ENCODE peak calls at places on chromosomes 16 and 17, in six cellular contexts. One of them, this sample, is unnamed.

GRCh38 chr16:46808997-46809396 is 22.0 kb downstream of the C16orf87 start:
- DNase-seq in heart right ventricle: no peak
- DNase-seq in AG10803: no peak
- DNase-seq in ovary: no peak
- DNase-seq in GM12865: peak; percentile 46
- DNase-seq in neural progenitor cell: no peak
- DNase-seq in this sample: no peak

GRCh38 chr16:89119661-89120141 is 26.0 kb downstream of the ACSF3 start:
- DNase-seq in heart right ventricle: no peak
- DNase-seq in AG10803: no peak
- DNase-seq in ovary: peak; percentile 31
- DNase-seq in GM12865: no peak
- DNase-seq in neural progenitor cell: no peak
- DNase-seq in this sample: no peak

GRCh38 chr17:7476474-7476873 is 3.0 kb downstream of the ZBTB4 start:
- DNase-seq in heart right ventricle: no peak
- DNase-seq in AG10803: peak; percentile 39
- DNase-seq in ovary: no peak
- DNase-seq in GM12865: no peak
- DNase-seq in neural progenitor cell: no peak
- DNase-seq in this sample: no peak

GRCh38 chr17:13952252-13952721 is 117.0 kb upstream of the COX10 start:
- DNase-seq in heart right ventricle: no peak
- DNase-seq in AG10803: no peak
- DNase-seq in ovary: no peak
- DNase-seq in GM12865: no peak
- DNase-seq in neural progenitor cell: no peak
- DNase-seq in this sample: no peak

GRCh38 chr17:29698019-29698777 is 75.5 kb upstream of the CORO6 start:
- DNase-seq in heart right ventricle: no peak
- DNase-seq in AG10803: no peak
- DNase-seq in ovary: no peak
- DNase-seq in GM12865: no peak
- DNase-seq in neural progenitor cell: no peak
- DNase-seq in this sample: no peak

GRCh38 chr16:69620564-69620963 is 54.8 kb downstream of the NFAT5 start:
- DNase-seq in heart right ventricle: no peak
- DNase-seq in AG10803: peak; percentile 45
- DNase-seq in ovary: no peak
- DNase-seq in GM12865: no peak
- DNase-seq in neural progenitor cell: no peak
- DNase-seq in this sample: no peak

GRCh38 chr16:67441907-67442306 is 11.0 kb downstream of the HSD11B2 start:
- DNase-seq in heart right ventricle: peak; percentile 53
- DNase-seq in AG10803: no peak
- DNase-seq in ovary: no peak
- DNase-seq in GM12865: no peak
- DNase-seq in neural progenitor cell: no peak
- DNase-seq in this sample: no peak

GRCh38 chr16:87778476-87778829 is 12.7 kb upstream of the KLHDC4 start:
- DNase-seq in heart right ventricle: no peak
- DNase-seq in AG10803: no peak
- DNase-seq in ovary: no peak
- DNase-seq in GM12865: peak; percentile 18
- DNase-seq in neural progenitor cell: no peak
- DNase-seq in this sample: no peak

GRCh38 chr17:8222380-8222629 is 11.9 kb upstream of the AURKB start:
- DNase-seq in heart right ventricle: no peak
- DNase-seq in AG10803: no peak
- DNase-seq in ovary: no peak
- DNase-seq in GM12865: peak; percentile 90
- DNase-seq in neural progenitor cell: peak; percentile 86
- DNase-seq in this sample: no peak

GRCh38 chr17:30113213-30113612 is 3.4 kb upstream of the NSRP1 start:
- DNase-seq in heart right ventricle: no peak
- DNase-seq in AG10803: no peak
- DNase-seq in ovary: no peak
- DNase-seq in GM12865: peak; percentile 72
- DNase-seq in neural progenitor cell: no peak
- DNase-seq in this sample: no peak

GRCh38 chr17:79468183-79468944 is 142.5 kb downstream of the RBFOX3 start:
- DNase-seq in heart right ventricle: no peak
- DNase-seq in AG10803: no peak
- DNase-seq in ovary: no peak
- DNase-seq in GM12865: no peak
- DNase-seq in neural progenitor cell: no peak
- DNase-seq in this sample: no peak

GRCh38 chr16:76857402-76857801 is 333.6 kb upstream of the MON1B start:
- DNase-seq in heart right ventricle: no peak
- DNase-seq in AG10803: no peak
- DNase-seq in ovary: no peak
- DNase-seq in GM12865: peak; percentile 2
- DNase-seq in neural progenitor cell: no peak
- DNase-seq in this sample: no peak

GRCh38 chr16:65122724-65122973 is 786 bp upstream of the CDH11 start:
- DNase-seq in heart right ventricle: no peak
- DNase-seq in AG10803: no peak
- DNase-seq in ovary: no peak
- DNase-seq in GM12865: no peak
- DNase-seq in neural progenitor cell: no peak
- DNase-seq in this sample: no peak

GRCh38 chr17:46085522-46085921 is 86.5 kb downstream of the STH start:
- DNase-seq in heart right ventricle: no peak
- DNase-seq in AG10803: no peak
- DNase-seq in ovary: no peak
- DNase-seq in GM12865: no peak
- DNase-seq in neural progenitor cell: no peak
- DNase-seq in this sample: no peak

GRCh38 chr16:16763449-16763848 is 384.5 kb downstream of the NPIPA7 start:
- DNase-seq in heart right ventricle: no peak
- DNase-seq in AG10803: no peak
- DNase-seq in ovary: no peak
- DNase-seq in GM12865: no peak
- DNase-seq in neural progenitor cell: no peak
- DNase-seq in this sample: no peak

GRCh38 chr16:50532576-50532975 is 15.6 kb upstream of the NKD1 start:
- DNase-seq in heart right ventricle: no peak
- DNase-seq in AG10803: no peak
- DNase-seq in ovary: no peak
- DNase-seq in GM12865: no peak
- DNase-seq in neural progenitor cell: no peak
- DNase-seq in this sample: no peak

GRCh38 chr16:66375451-66375850 is 9.0 kb downstream of the CDH5 start:
- DNase-seq in heart right ventricle: no peak
- DNase-seq in AG10803: no peak
- DNase-seq in ovary: no peak
- DNase-seq in GM12865: no peak
- DNase-seq in neural progenitor cell: no peak
- DNase-seq in this sample: no peak

GRCh38 chr17:76948301-76948700 is 80.1 kb downstream of the MGAT5B start:
- DNase-seq in heart right ventricle: no peak
- DNase-seq in AG10803: no peak
- DNase-seq in ovary: no peak
- DNase-seq in GM12865: no peak
- DNase-seq in neural progenitor cell: no peak
- DNase-seq in this sample: no peak

GRCh38 chr16:321532-321931 is 31.0 kb downstream of the AXIN1 start:
- DNase-seq in heart right ventricle: no peak
- DNase-seq in AG10803: no peak
- DNase-seq in ovary: no peak
- DNase-seq in GM12865: no peak
- DNase-seq in neural progenitor cell: no peak
- DNase-seq in this sample: no peak

GRCh38 chr16:320206-320605 is 32.3 kb downstream of the AXIN1 start:
- DNase-seq in heart right ventricle: no peak
- DNase-seq in AG10803: no peak
- DNase-seq in ovary: no peak
- DNase-seq in GM12865: no peak
- DNase-seq in neural progenitor cell: no peak
- DNase-seq in this sample: no peak

GRCh38 chr16:317583-317982 is 34.6 kb downstream of the PDIA2 start:
- DNase-seq in heart right ventricle: no peak
- DNase-seq in AG10803: no peak
- DNase-seq in ovary: no peak
- DNase-seq in GM12865: no peak
- DNase-seq in neural progenitor cell: no peak
- DNase-seq in this sample: no peak

GRCh38 chr16:316741-317464 is 33.9 kb downstream of the PDIA2 start:
- DNase-seq in heart right ventricle: no peak
- DNase-seq in AG10803: no peak
- DNase-seq in ovary: no peak
- DNase-seq in GM12865: no peak
- DNase-seq in neural progenitor cell: no peak
- DNase-seq in this sample: no peak

GRCh38 chr16:318628-319027 is 33.9 kb downstream of the AXIN1 start:
- DNase-seq in heart right ventricle: no peak
- DNase-seq in AG10803: no peak
- DNase-seq in ovary: no peak
- DNase-seq in GM12865: no peak
- DNase-seq in neural progenitor cell: peak; percentile 75
- DNase-seq in this sample: no peak
- TF ChIP-seq CTCF in heart right ventricle: no peak
- TF ChIP-seq CTCF in AG10803: no peak
- TF ChIP-seq CTCF in ovary: no peak
- TF ChIP-seq CTCF in GM12865: no peak
- TF ChIP-seq CTCF in neural progenitor cell: peak; percentile 48
- TF ChIP-seq CTCF in this sample: no peak

GRCh38 chr17:40559016-40559853 is 6.0 kb downstream of the CCR7 start:
- DNase-seq in heart right ventricle: no peak
- DNase-seq in AG10803: no peak
- DNase-seq in ovary: peak; percentile 82
- DNase-seq in GM12865: peak; percentile 5
- DNase-seq in neural progenitor cell: no peak
- DNase-seq in this sample: peak; percentile 12

GRCh38 chr17:40561294-40561870 is 3.9 kb downstream of the CCR7 start:
- DNase-seq in heart right ventricle: no peak
- DNase-seq in AG10803: no peak
- DNase-seq in ovary: no peak
- DNase-seq in GM12865: peak; percentile 94
- DNase-seq in neural progenitor cell: no peak
- DNase-seq in this sample: peak; percentile 17

GRCh38 chr17:40559954-40560591 is 5.2 kb downstream of the CCR7 start:
- DNase-seq in heart right ventricle: peak; percentile 89
- DNase-seq in AG10803: peak; percentile 93
- DNase-seq in ovary: peak; percentile 96
- DNase-seq in GM12865: peak; percentile 87
- DNase-seq in neural progenitor cell: peak; percentile 91
- DNase-seq in this sample: peak; percentile 71

GRCh38 chr17:40561871-40562611 is 3.2 kb downstream of the CCR7 start:
- DNase-seq in heart right ventricle: no peak
- DNase-seq in AG10803: no peak
- DNase-seq in ovary: no peak
- DNase-seq in GM12865: peak; percentile 92
- DNase-seq in neural progenitor cell: no peak
- DNase-seq in this sample: peak; percentile 33

DNA sequence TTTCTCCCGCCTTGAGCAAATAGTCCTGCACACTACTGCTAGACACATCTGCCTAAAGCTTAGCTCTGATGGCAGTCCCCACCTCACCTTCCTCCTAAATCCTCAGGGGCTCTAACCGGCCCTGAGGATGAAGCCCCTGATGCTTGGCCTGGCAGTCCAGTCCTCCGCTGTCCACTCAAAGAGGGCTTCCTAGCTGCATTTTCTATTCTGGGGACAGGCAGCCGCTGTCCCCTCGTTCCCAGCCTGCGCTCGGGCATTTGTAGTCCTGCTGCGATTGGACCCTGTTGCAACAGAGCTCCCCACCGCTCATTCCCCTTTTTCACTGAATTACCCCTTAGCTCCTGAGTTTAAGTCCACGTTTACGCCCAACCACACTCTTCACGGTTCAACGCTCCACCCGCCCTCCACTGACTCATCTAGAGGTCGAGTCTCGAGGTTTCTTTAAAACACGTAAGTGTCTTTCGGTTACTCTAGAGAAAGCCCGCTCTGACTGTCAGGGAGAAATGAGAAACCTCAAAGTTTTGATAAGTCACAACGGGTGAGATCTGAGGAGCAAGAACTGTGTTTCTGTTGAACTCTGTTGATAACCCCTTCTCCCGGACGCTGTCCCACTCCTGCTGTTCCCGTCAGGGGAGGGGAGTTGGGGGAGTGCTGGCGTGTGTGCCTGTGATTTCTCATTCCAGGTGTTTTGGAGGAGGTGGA is 4.5 kb downstream of the CCR7 start:
- DNase-seq in heart right ventricle: no peak
- DNase-seq in AG10803: peak; percentile 41
- DNase-seq in ovary: peak; percentile 45
- DNase-seq in GM12865: peak; percentile 97
- DNase-seq in neural progenitor cell: no peak
- DNase-seq in this sample: peak; percentile 76
- TF ChIP-seq CTCF in heart right ventricle: no peak
- TF ChIP-seq CTCF in AG10803: no peak
- TF ChIP-seq CTCF in ovary: no peak
- TF ChIP-seq CTCF in GM12865: no peak
- TF ChIP-seq CTCF in neural progenitor cell: no peak
- TF ChIP-seq CTCF in this sample: no peak

DNA sequence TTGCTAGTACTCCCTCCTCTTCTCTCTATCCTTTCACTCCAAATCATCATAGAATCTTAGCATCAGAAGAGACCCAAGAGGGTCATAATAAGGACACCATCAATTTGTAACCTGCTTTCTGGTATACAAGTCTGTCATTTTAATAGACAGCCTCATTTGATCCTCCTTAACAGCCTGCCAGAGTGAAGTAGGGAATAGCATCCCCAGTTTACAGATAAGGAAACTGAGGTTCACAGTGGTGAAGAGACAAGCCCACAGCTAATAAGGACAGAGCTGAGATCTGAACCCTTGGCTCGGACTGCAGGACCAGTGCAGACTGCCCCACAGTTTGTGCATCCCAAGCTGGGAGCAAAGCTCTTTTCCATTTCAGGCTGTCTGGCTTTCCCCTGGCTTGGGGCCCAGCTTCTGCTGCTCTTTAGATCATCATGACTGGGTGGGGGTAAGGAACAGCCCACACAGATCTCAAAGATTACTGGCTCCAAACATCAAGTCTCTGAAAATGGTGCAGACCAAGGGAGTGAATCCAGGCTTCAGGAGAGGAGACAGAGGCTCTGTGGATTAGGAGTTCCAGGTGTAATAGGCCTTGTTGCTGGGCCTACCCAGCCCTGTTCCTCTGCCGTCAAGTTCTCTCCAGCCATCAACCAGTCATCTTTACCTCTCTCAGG is 10.3 kb upstream of the IGFBP4 start:
- DNase-seq in heart right ventricle: no peak
- DNase-seq in AG10803: peak; percentile 42
- DNase-seq in ovary: no peak
- DNase-seq in GM12865: no peak
- DNase-seq in neural progenitor cell: no peak
- DNase-seq in this sample: no peak
- TF ChIP-seq CTCF in heart right ventricle: no peak
- TF ChIP-seq CTCF in AG10803: no peak
- TF ChIP-seq CTCF in ovary: no peak
- TF ChIP-seq CTCF in GM12865: no peak
- TF ChIP-seq CTCF in neural progenitor cell: no peak
- TF ChIP-seq CTCF in this sample: no peak

DNA sequence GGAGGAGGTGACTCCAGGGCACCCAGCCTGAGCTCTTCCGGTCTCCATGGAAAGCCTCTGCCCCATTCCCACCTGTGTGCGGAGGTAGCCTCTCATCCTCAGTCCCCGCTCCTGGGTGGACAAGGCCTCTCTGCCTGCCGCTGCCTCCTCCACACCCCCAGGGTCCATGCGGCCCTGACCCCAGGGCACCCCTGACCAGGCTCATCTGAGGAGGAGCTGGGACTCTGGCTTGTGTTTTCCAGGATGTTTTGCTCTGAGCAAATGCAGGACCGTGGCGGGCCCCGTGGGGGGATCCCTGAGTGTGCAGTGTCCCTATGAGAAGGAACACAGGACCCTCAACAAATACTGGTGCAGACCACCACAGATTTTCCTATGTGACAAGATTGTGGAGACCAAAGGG is 6.9 kb downstream of the CD300A start:
- DNase-seq in heart right ventricle: no peak
- DNase-seq in AG10803: no peak
- DNase-seq in ovary: no peak
- DNase-seq in GM12865: no peak
- DNase-seq in neural progenitor cell: no peak
- DNase-seq in this sample: no peak
- TF ChIP-seq CTCF in heart right ventricle: no peak
- TF ChIP-seq CTCF in AG10803: no peak
- TF ChIP-seq CTCF in ovary: no peak
- TF ChIP-seq CTCF in GM12865: no peak
- TF ChIP-seq CTCF in neural progenitor cell: no peak
- TF ChIP-seq CTCF in this sample: no peak